ENCODE peak calls at places on chromosomes 12 and 14, in ten cellular contexts. P, N, L, Q, F, Y, X, M, K and S are unnamed samples. For H3K36me3, the result is how much of the 10 kb centered on the place peaks cover.

GRCh38 chr12:46835785-46836184 is 10.0 kb upstream of the SLC38A4 start:
- DNase-seq in P (no peak), N (no peak), L (no peak), Q (no peak), F (no peak), Y (no peak), X (no peak), M (no peak), K (no peak), S (no peak)

GRCh38 chr14:75769047-75769685 is 108.1 kb downstream of the TTLL5 start:
- DNase-seq in P (peak), N (no peak), L (no peak), Q (no peak), F (no peak), Y (no peak), X (no peak), M (no peak), K (no peak), S (no peak)

GRCh38 chr12:96164951-96165858 is 29.0 kb upstream of the ELK3 start:
- DNase-seq in P (no peak), N (no peak), L (no peak), Q (no peak), F (no peak), Y (no peak), X (no peak), M (no peak), K (no peak), S (no peak)

GRCh38 chr12:105948331-105948730 is 190.4 kb downstream of the NUAK1 start:
- DNase-seq in P (no peak), N (no peak), L (no peak), Q (no peak), F (no peak), Y (no peak), X (no peak), M (peak), K (no peak), S (no peak)

GRCh38 chr12:77837876-77838291 is 7.2 kb downstream of the NAV3 start:
- DNase-seq in P (no peak), N (peak), L (no peak), Q (no peak), F (no peak), Y (no peak), X (no peak), M (no peak), K (no peak), S (no peak)

GRCh38 chr12:45991289-45992249 is 1.2 kb upstream of the SCAF11 start:
- DNase-seq in P (peak), N (peak), L (peak), Q (peak), F (peak), Y (peak), X (peak), M (peak), K (peak), S (peak)

GRCh38 chr12:2244013-2244861 is 191.4 kb downstream of the CACNA1C start:
- DNase-seq in P (peak), N (no peak), L (no peak), Q (no peak), F (no peak), Y (peak), X (no peak), M (peak), K (no peak), S (no peak)

GRCh38 chr12:108542320-108542719 is 18.7 kb downstream of the SART3 start:
- DNase-seq in P (no peak), N (no peak), L (no peak), Q (no peak), F (no peak), Y (no peak), X (no peak), M (no peak), K (no peak), S (no peak)

GRCh38 chr12:19223018-19223417 is 93.5 kb downstream of the PLEKHA5 start:
- DNase-seq in P (no peak), N (no peak), L (no peak), Q (no peak), F (no peak), Y (no peak), X (no peak), M (no peak), K (no peak), S (no peak)

GRCh38 chr12:30146561-30146960 is 362.8 kb upstream of the TMTC1 start:
- DNase-seq in P (no peak), N (no peak), L (no peak), Q (no peak), F (no peak), Y (no peak), X (no peak), M (no peak), K (no peak), S (no peak)

GRCh38 chr12:81255947-81256346 is 178.1 kb downstream of the ACSS3 start:
- DNase-seq in P (no peak), N (no peak), L (no peak), Q (no peak), F (no peak), Y (no peak), X (no peak), M (no peak), K (no peak), S (no peak)

GRCh38 chr12:117178301-117178700 is 12.0 kb downstream of the FBXO21 start:
- DNase-seq in P (no peak), N (no peak), L (no peak), Q (no peak), F (no peak), Y (no peak), X (no peak), M (no peak), K (no peak), S (no peak)

GRCh38 chr12:27623645-27624044 is 72.6 kb upstream of the REP15 start:
- DNase-seq in P (peak), N (no peak), L (peak), Q (no peak), F (no peak), Y (no peak), X (no peak), M (no peak), K (no peak), S (no peak)

GRCh38 chr12:65892905-65893304 is 68.6 kb downstream of the HMGA2 start:
- DNase-seq in P (peak), N (no peak), L (peak), Q (no peak), F (no peak), Y (no peak), X (no peak), M (no peak), K (no peak), S (no peak)

GRCh38 chr12:118372541-118373495 is at the start of gene TAOK3:
- DNase-seq in P (peak), N (peak), L (peak), Q (peak), F (peak), Y (peak), X (peak), M (peak), K (peak), S (peak)

GRCh38 chr14:102233081-102233480 is 71.9 kb downstream of the MOK start:
- DNase-seq in P (no peak), N (no peak), L (no peak), Q (no peak), F (no peak), Y (no peak), X (no peak), M (no peak), K (no peak), S (no peak)

GRCh38 chr12:4607056-4607455 is 41.8 kb downstream of the AKAP3 start:
- DNase-seq in P (no peak), N (no peak), L (no peak), Q (no peak), F (no peak), Y (peak), X (no peak), M (no peak), K (no peak), S (no peak)

GRCh38 chr12:131988054-131988796 is 38.5 kb downstream of the EP400 start:
- DNase-seq in P (no peak), N (no peak), L (no peak), Q (no peak), F (no peak), Y (no peak), X (no peak), M (no peak), K (no peak), S (no peak)

GRCh38 chr12:113137861-113138783 is 2.6 kb upstream of the RASAL1 start:
- DNase-seq in P (no peak), N (no peak), L (no peak), Q (no peak), F (peak), Y (no peak), X (no peak), M (no peak), K (no peak), S (no peak)

GRCh38 chr12:21607701-21608100 is 3.1 kb upstream of the GYS2 start:
- DNase-seq in P (peak), N (no peak), L (no peak), Q (no peak), F (no peak), Y (peak), X (no peak), M (no peak), K (no peak), S (no peak)

GRCh38 chr12:46179693-46180452 is 89.0 kb downstream of the SLC38A1 start:
- DNase-seq in P (no peak), N (no peak), L (no peak), Q (no peak), F (no peak), Y (no peak), X (peak), M (no peak), K (no peak), S (no peak)

GRCh38 chr14:100826371-100827139 is 637 bp downstream of the MEG3 start:
- DNase-seq in P (no peak), N (no peak), L (no peak), Q (no peak), F (no peak), Y (no peak), X (no peak), M (no peak), K (no peak), S (no peak)

GRCh38 chr12:76558684-76559276 is 791 bp downstream of the OSBPL8 start:
- DNase-seq in P (peak), N (peak), L (no peak), Q (peak), F (peak), Y (peak), X (peak), M (peak), K (peak), S (peak)

GRCh38 chr12:122293081-122293480 is 26.8 kb upstream of the VPS33A start:
- DNase-seq in P (no peak), N (peak), L (no peak), Q (no peak), F (no peak), Y (no peak), X (no peak), M (no peak), K (no peak), S (no peak)

GRCh38 chr14:39581474-39581873 is 149.2 kb upstream of the FBXO33 start:
- DNase-seq in P (no peak), N (no peak), L (no peak), Q (no peak), F (no peak), Y (no peak), X (no peak), M (no peak), K (no peak), S (no peak)

GRCh38 chr12:111448831-111449790 is 43.4 kb downstream of the SH2B3 start:
- DNase-seq in P (no peak), N (no peak), L (no peak), Q (no peak), F (no peak), Y (no peak), X (no peak), M (peak), K (no peak), S (peak)

DNA sequence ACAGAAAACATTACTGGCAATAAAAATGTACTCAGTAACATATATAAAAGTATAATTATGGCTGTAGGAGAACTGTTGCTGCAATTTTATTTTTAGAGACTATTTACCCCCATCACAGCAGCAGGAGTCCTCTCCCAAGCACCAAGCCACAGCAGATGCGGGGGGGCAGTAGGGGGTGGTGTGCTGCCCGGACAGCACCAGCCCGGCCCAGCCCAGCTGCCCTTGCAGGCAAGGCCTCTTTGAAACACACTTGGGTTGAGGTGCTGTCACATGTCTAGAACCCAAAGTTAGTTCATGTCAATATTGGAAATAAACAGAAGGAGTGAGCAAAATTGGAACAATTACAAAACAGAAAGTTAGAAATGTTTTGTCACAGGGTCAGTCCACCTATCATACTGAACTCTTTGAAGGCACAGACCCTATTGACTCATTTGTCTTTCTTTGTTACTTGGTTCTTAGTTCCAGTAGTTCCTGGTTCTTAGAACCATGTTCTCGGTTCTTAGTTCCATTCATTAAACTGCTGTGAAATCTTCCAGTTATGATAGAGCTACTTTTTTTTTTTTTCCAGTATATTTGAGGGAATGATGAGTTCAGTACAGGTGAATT is 22.7 kb downstream of the CCNK start:
- DNase-seq in P (no peak), N (no peak), L (no peak), Q (no peak), F (no peak), Y (no peak), X (no peak), M (no peak), K (no peak), S (peak)
- H3K36me3 ChIP-seq in P (under half), N (under half), L (under half), Q (half or more), F (half or more), Y (under half), X (under half), M (half or more), K (under half), S (half or more)

GRCh38 chr14:103502877-103503276 is 19.8 kb downstream of the CKB start:
- DNase-seq in P (no peak), N (no peak), L (no peak), Q (peak), F (no peak), Y (no peak), X (no peak), M (no peak), K (no peak), S (no peak)

GRCh38 chr14:103501921-103502669 is 20.5 kb downstream of the CKB start:
- DNase-seq in P (no peak), N (no peak), L (no peak), Q (peak), F (no peak), Y (no peak), X (no peak), M (no peak), K (no peak), S (no peak)

GRCh38 chr14:103501041-103501870 is 21.4 kb downstream of the CKB start:
- DNase-seq in P (no peak), N (no peak), L (no peak), Q (peak), F (no peak), Y (no peak), X (no peak), M (no peak), K (no peak), S (no peak)

GRCh38 chr14:103504991-103505565 is 17.6 kb downstream of the CKB start:
- DNase-seq in P (no peak), N (no peak), L (no peak), Q (peak), F (no peak), Y (no peak), X (no peak), M (no peak), K (no peak), S (no peak)

DNA sequence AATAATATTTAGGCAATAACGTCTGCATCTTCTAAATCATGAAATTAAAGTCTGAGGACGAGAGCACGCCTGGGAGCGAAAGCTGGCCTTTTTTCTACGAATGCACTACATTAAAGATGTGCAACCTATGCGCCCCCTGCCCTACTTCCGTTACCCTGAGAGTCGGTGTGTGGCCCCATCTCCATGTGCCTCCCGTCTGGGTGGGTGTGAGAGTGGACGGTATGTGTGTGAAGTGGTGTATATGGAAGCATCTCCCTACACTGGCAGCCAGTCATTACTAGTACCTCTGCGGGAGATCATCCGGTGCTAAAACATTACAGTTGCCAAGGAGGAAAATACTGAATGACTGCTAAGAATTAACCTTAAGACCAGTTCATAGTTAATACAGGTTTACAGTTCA is 19.3 kb downstream of the CKB start:
- DNase-seq in P (no peak), N (no peak), L (no peak), Q (peak), F (no peak), Y (no peak), X (no peak), M (no peak), K (no peak), S (no peak)
- H3K36me3 ChIP-seq in P (under half), N (under half), L (under half), Q (under half), F (half or more), Y (under half), X (under half), M (half or more), K (under half), S (half or more)

GRCh38 chr14:63713058-63713457 is 14.8 kb downstream of the SGPP1 start:
- DNase-seq in P (no peak), N (no peak), L (no peak), Q (no peak), F (no peak), Y (no peak), X (no peak), M (no peak), K (no peak), S (no peak)

GRCh38 chr14:63710497-63710896 is 17.4 kb downstream of the SGPP1 start:
- DNase-seq in P (no peak), N (no peak), L (no peak), Q (no peak), F (no peak), Y (no peak), X (no peak), M (no peak), K (no peak), S (no peak)

GRCh38 chr14:63713765-63714164 is 14.1 kb downstream of the SGPP1 start:
- DNase-seq in P (peak), N (no peak), L (no peak), Q (no peak), F (no peak), Y (no peak), X (no peak), M (no peak), K (no peak), S (no peak)

GRCh38 chr14:63707216-63707615 is 20.6 kb downstream of the SGPP1 start:
- DNase-seq in P (peak), N (no peak), L (no peak), Q (no peak), F (no peak), Y (no peak), X (no peak), M (no peak), K (no peak), S (no peak)

DNA sequence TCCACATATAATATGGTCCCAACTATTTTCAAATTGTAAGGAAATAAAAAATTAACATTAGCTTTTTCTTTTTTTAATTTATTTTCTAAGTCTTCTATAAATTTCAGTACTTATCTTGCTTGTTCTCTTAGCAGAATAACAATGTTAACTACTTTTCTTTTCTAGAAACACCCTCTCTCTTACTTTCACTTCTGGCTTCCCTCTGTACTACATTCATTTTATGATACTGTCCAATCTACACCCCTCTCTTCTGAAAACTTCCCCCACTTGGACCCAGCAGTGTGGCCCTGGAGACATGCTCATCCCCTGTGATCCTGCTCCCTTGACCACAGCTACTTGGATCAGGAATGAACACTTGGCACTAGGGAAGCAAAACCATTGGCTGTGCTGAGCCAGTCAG is 15.7 kb downstream of the SGPP1 start:
- DNase-seq in P (no peak), N (no peak), L (no peak), Q (no peak), F (no peak), Y (no peak), X (no peak), M (no peak), K (no peak), S (no peak)
- H3K36me3 ChIP-seq in P (under half), N (under half), L (under half), Q (under half), F (under half), Y (under half), X (under half), M (under half), K (under half), S (under half)

GRCh38 chr14:20387577-20387976 is 25.7 kb downstream of the TEP1 start:
- DNase-seq in P (no peak), N (no peak), L (no peak), Q (no peak), F (no peak), Y (no peak), X (no peak), M (no peak), K (no peak), S (no peak)
- H3K36me3 ChIP-seq in P (under half), N (under half), L (under half), Q (half or more), F (half or more), Y (under half), X (under half), M (half or more), K (under half), S (half or more)

DNA sequence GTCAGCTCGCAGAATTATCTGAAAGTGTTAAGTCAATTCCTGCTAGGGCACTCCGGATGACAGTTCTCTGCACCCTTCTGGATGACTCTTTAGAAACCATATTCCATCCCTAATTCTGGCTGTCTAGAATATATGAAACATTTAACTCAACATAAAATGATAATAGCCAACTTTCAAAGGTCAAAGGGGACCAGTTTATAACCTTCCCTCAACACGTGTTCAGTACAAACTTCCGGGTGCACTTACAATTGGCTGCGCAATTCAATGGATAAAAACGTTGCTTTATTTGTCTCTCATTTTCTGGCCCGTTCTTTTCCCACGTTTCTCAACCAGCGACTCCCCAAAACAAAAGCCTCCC is 1.3 kb downstream of the SBNO1 start:
- DNase-seq in P (peak), N (no peak), L (no peak), Q (no peak), F (no peak), Y (peak), X (peak), M (no peak), K (no peak), S (no peak)
- H3K36me3 ChIP-seq in P (under half), N (under half), L (under half), Q (under half), F (under half), Y (under half), X (under half), M (under half), K (under half), S (under half)